ENCODE peak calls at places on chromosomes 13 and 19, in five cellular contexts. One of them, this sample, is unnamed.
A peak's percentile ranks its signal among the peaks of the same experiment; 100 is the strongest.

GRCh38 chr19:23312515-23312914 is 62.3 kb upstream of the ZNF724 start:
- DNase-seq in stimulated activated CD8-positive, alpha-beta memory T cell treated with anti-CD3 and anti-CD28 coated beads, Interleukin-4, amount 100 ng/mL, for 1 hour: no peak
- DNase-seq in occipital lobe: no peak
- DNase-seq in natural killer cell: no peak
- DNase-seq in T-helper 9 cell: no peak
- DNase-seq in this sample: no peak

GRCh38 chr19:17627921-17628320 is 60.2 kb downstream of the UNC13A start:
- DNase-seq in stimulated activated CD8-positive, alpha-beta memory T cell treated with anti-CD3 and anti-CD28 coated beads, Interleukin-4, amount 100 ng/mL, for 1 hour: no peak
- DNase-seq in occipital lobe: no peak
- DNase-seq in natural killer cell: no peak
- DNase-seq in T-helper 9 cell: no peak
- DNase-seq in this sample: peak; percentile 65

GRCh38 chr13:60109285-60109684 is 54.4 kb downstream of the DIAPH3 start:
- DNase-seq in stimulated activated CD8-positive, alpha-beta memory T cell treated with anti-CD3 and anti-CD28 coated beads, Interleukin-4, amount 100 ng/mL, for 1 hour: no peak
- DNase-seq in occipital lobe: no peak
- DNase-seq in natural killer cell: no peak
- DNase-seq in T-helper 9 cell: no peak
- DNase-seq in this sample: no peak

GRCh38 chr19:47765522-47766358 is 12.8 kb upstream of the SELENOW start:
- DNase-seq in stimulated activated CD8-positive, alpha-beta memory T cell treated with anti-CD3 and anti-CD28 coated beads, Interleukin-4, amount 100 ng/mL, for 1 hour: no peak
- DNase-seq in occipital lobe: no peak
- DNase-seq in natural killer cell: no peak
- DNase-seq in T-helper 9 cell: peak; percentile 40
- DNase-seq in this sample: peak; percentile 87

GRCh38 chr19:10612515-10613119 is 12.7 kb upstream of the SLC44A2 start:
- DNase-seq in stimulated activated CD8-positive, alpha-beta memory T cell treated with anti-CD3 and anti-CD28 coated beads, Interleukin-4, amount 100 ng/mL, for 1 hour: no peak
- DNase-seq in occipital lobe: no peak
- DNase-seq in natural killer cell: no peak
- DNase-seq in T-helper 9 cell: no peak
- DNase-seq in this sample: peak; percentile 73

GRCh38 chr13:101140087-101140770 is 276.1 kb downstream of the NALCN start:
- DNase-seq in stimulated activated CD8-positive, alpha-beta memory T cell treated with anti-CD3 and anti-CD28 coated beads, Interleukin-4, amount 100 ng/mL, for 1 hour: no peak
- DNase-seq in occipital lobe: no peak
- DNase-seq in natural killer cell: no peak
- DNase-seq in T-helper 9 cell: no peak
- DNase-seq in this sample: no peak

GRCh38 chr13:51066091-51066831 is 44.8 kb downstream of the C13orf42 start:
- DNase-seq in stimulated activated CD8-positive, alpha-beta memory T cell treated with anti-CD3 and anti-CD28 coated beads, Interleukin-4, amount 100 ng/mL, for 1 hour: no peak
- DNase-seq in occipital lobe: no peak
- DNase-seq in natural killer cell: no peak
- DNase-seq in T-helper 9 cell: no peak
- DNase-seq in this sample: no peak

GRCh38 chr19:19752760-19753403 is 20.0 kb upstream of the ZNF14 start:
- DNase-seq in stimulated activated CD8-positive, alpha-beta memory T cell treated with anti-CD3 and anti-CD28 coated beads, Interleukin-4, amount 100 ng/mL, for 1 hour: no peak
- DNase-seq in occipital lobe: no peak
- DNase-seq in natural killer cell: no peak
- DNase-seq in T-helper 9 cell: no peak
- DNase-seq in this sample: no peak

GRCh38 chr13:44058586-44059238 is 179.0 kb downstream of the LACC1 start:
- DNase-seq in stimulated activated CD8-positive, alpha-beta memory T cell treated with anti-CD3 and anti-CD28 coated beads, Interleukin-4, amount 100 ng/mL, for 1 hour: no peak
- DNase-seq in occipital lobe: no peak
- DNase-seq in natural killer cell: no peak
- DNase-seq in T-helper 9 cell: no peak
- DNase-seq in this sample: no peak

GRCh38 chr19:13844130-13844631 is 32.8 kb upstream of the NANOS3 start:
- DNase-seq in stimulated activated CD8-positive, alpha-beta memory T cell treated with anti-CD3 and anti-CD28 coated beads, Interleukin-4, amount 100 ng/mL, for 1 hour: no peak
- DNase-seq in occipital lobe: no peak
- DNase-seq in natural killer cell: no peak
- DNase-seq in T-helper 9 cell: no peak
- DNase-seq in this sample: no peak

GRCh38 chr13:27634231-27634630 is 12.5 kb downstream of the POLR1D start:
- DNase-seq in stimulated activated CD8-positive, alpha-beta memory T cell treated with anti-CD3 and anti-CD28 coated beads, Interleukin-4, amount 100 ng/mL, for 1 hour: no peak
- DNase-seq in occipital lobe: no peak
- DNase-seq in natural killer cell: no peak
- DNase-seq in T-helper 9 cell: no peak
- DNase-seq in this sample: no peak

GRCh38 chr19:38139122-38139521 is 84.9 kb downstream of the DPF1 start:
- DNase-seq in stimulated activated CD8-positive, alpha-beta memory T cell treated with anti-CD3 and anti-CD28 coated beads, Interleukin-4, amount 100 ng/mL, for 1 hour: no peak
- DNase-seq in occipital lobe: no peak
- DNase-seq in natural killer cell: no peak
- DNase-seq in T-helper 9 cell: no peak
- DNase-seq in this sample: no peak

GRCh38 chr19:10760268-10760944 is 42.5 kb downstream of the DNM2 start:
- DNase-seq in stimulated activated CD8-positive, alpha-beta memory T cell treated with anti-CD3 and anti-CD28 coated beads, Interleukin-4, amount 100 ng/mL, for 1 hour: no peak
- DNase-seq in occipital lobe: no peak
- DNase-seq in natural killer cell: peak; percentile 33
- DNase-seq in T-helper 9 cell: peak; percentile 36
- DNase-seq in this sample: no peak

GRCh38 chr13:109111141-109111540 is 481.7 kb downstream of the MYO16 start:
- DNase-seq in stimulated activated CD8-positive, alpha-beta memory T cell treated with anti-CD3 and anti-CD28 coated beads, Interleukin-4, amount 100 ng/mL, for 1 hour: no peak
- DNase-seq in occipital lobe: no peak
- DNase-seq in natural killer cell: no peak
- DNase-seq in T-helper 9 cell: no peak
- DNase-seq in this sample: no peak

GRCh38 chr19:287381-287871 is 3.8 kb downstream of the PLPP2 start:
- DNase-seq in stimulated activated CD8-positive, alpha-beta memory T cell treated with anti-CD3 and anti-CD28 coated beads, Interleukin-4, amount 100 ng/mL, for 1 hour: no peak
- DNase-seq in occipital lobe: no peak
- DNase-seq in natural killer cell: no peak
- DNase-seq in T-helper 9 cell: no peak
- DNase-seq in this sample: no peak

GRCh38 chr19:30365121-30365800 is 6.9 kb upstream of the ZNF536 start:
- DNase-seq in stimulated activated CD8-positive, alpha-beta memory T cell treated with anti-CD3 and anti-CD28 coated beads, Interleukin-4, amount 100 ng/mL, for 1 hour: no peak
- DNase-seq in occipital lobe: no peak
- DNase-seq in natural killer cell: no peak
- DNase-seq in T-helper 9 cell: no peak
- DNase-seq in this sample: no peak

GRCh38 chr19:33194884-33195710 is 967 bp downstream of the LRP3 start:
- DNase-seq in stimulated activated CD8-positive, alpha-beta memory T cell treated with anti-CD3 and anti-CD28 coated beads, Interleukin-4, amount 100 ng/mL, for 1 hour: no peak
- DNase-seq in occipital lobe: no peak
- DNase-seq in natural killer cell: no peak
- DNase-seq in T-helper 9 cell: no peak
- DNase-seq in this sample: no peak

GRCh38 chr13:39036212-39036611 is 1.7 kb downstream of the PROSER1 start:
- DNase-seq in stimulated activated CD8-positive, alpha-beta memory T cell treated with anti-CD3 and anti-CD28 coated beads, Interleukin-4, amount 100 ng/mL, for 1 hour: no peak
- DNase-seq in occipital lobe: no peak
- DNase-seq in natural killer cell: no peak
- DNase-seq in T-helper 9 cell: no peak
- DNase-seq in this sample: no peak

GRCh38 chr13:110866491-110867170 is 48.2 kb downstream of the ANKRD10 start:
- DNase-seq in stimulated activated CD8-positive, alpha-beta memory T cell treated with anti-CD3 and anti-CD28 coated beads, Interleukin-4, amount 100 ng/mL, for 1 hour: no peak
- DNase-seq in occipital lobe: no peak
- DNase-seq in natural killer cell: no peak
- DNase-seq in T-helper 9 cell: no peak
- DNase-seq in this sample: no peak

GRCh38 chr19:41407271-41407670 is 9.7 kb downstream of the BCKDHA start:
- DNase-seq in stimulated activated CD8-positive, alpha-beta memory T cell treated with anti-CD3 and anti-CD28 coated beads, Interleukin-4, amount 100 ng/mL, for 1 hour: no peak
- DNase-seq in occipital lobe: no peak
- DNase-seq in natural killer cell: no peak
- DNase-seq in T-helper 9 cell: no peak
- DNase-seq in this sample: no peak

GRCh38 chr19:47032171-47032811 is 12.7 kb downstream of the NPAS1 start:
- DNase-seq in stimulated activated CD8-positive, alpha-beta memory T cell treated with anti-CD3 and anti-CD28 coated beads, Interleukin-4, amount 100 ng/mL, for 1 hour: peak; percentile 50
- DNase-seq in occipital lobe: no peak
- DNase-seq in natural killer cell: peak; percentile 48
- DNase-seq in T-helper 9 cell: peak; percentile 58
- DNase-seq in this sample: peak; percentile 55

GRCh38 chr13:26784704-26785639 is 24.4 kb upstream of the GPR12 start:
- DNase-seq in stimulated activated CD8-positive, alpha-beta memory T cell treated with anti-CD3 and anti-CD28 coated beads, Interleukin-4, amount 100 ng/mL, for 1 hour: no peak
- DNase-seq in occipital lobe: no peak
- DNase-seq in natural killer cell: no peak
- DNase-seq in T-helper 9 cell: no peak
- DNase-seq in this sample: no peak

GRCh38 chr19:40225440-40226305 is 816 bp downstream of the CCNP start:
- DNase-seq in stimulated activated CD8-positive, alpha-beta memory T cell treated with anti-CD3 and anti-CD28 coated beads, Interleukin-4, amount 100 ng/mL, for 1 hour: no peak
- DNase-seq in occipital lobe: no peak
- DNase-seq in natural killer cell: no peak
- DNase-seq in T-helper 9 cell: no peak
- DNase-seq in this sample: no peak

GRCh38 chr19:43148233-43148632 is 38.1 kb downstream of the PSG5 start:
- DNase-seq in stimulated activated CD8-positive, alpha-beta memory T cell treated with anti-CD3 and anti-CD28 coated beads, Interleukin-4, amount 100 ng/mL, for 1 hour: no peak
- DNase-seq in occipital lobe: no peak
- DNase-seq in natural killer cell: no peak
- DNase-seq in T-helper 9 cell: no peak
- DNase-seq in this sample: no peak

GRCh38 chr13:30734434-30734833 is 909 bp upstream of the ALOX5AP start:
- DNase-seq in stimulated activated CD8-positive, alpha-beta memory T cell treated with anti-CD3 and anti-CD28 coated beads, Interleukin-4, amount 100 ng/mL, for 1 hour: no peak
- DNase-seq in occipital lobe: no peak
- DNase-seq in natural killer cell: no peak
- DNase-seq in T-helper 9 cell: no peak
- DNase-seq in this sample: no peak

This sample was measured in posterior cingulate gyrus.